ENCODE peak calls at places on chromosomes 5 and 9, in four cellular contexts. E is A549, X is astrocyte, N is neural progenitor cell. Y is an unnamed sample. For H3K4me1, the result is how much of the 10 kb centered on the place peaks cover.

GRCh38 chr9:109451311-109452025 is 46.6 kb downstream of the PTPN3 start:
- DNase-seq in E (no peak), X (no peak), N (peak), Y (no peak)

GRCh38 chr5:72460413-72460812 is 46.8 kb downstream of the ZNF366 start:
- DNase-seq in E (no peak), X (no peak), N (no peak), Y (no peak)

GRCh38 chr5:68122439-68122906 is 93.1 kb upstream of the PIK3R1 start:
- DNase-seq in E (no peak), X (no peak), N (no peak), Y (peak)

GRCh38 chr5:171367424-171368370 is 20.0 kb upstream of the NPM1 start:
- DNase-seq in E (no peak), X (peak), N (no peak), Y (no peak)

GRCh38 chr9:104572612-104573011 is 3.6 kb downstream of the OR13C8 start:
- DNase-seq in E (no peak), X (no peak), N (no peak), Y (no peak)

GRCh38 chr9:1366300-1366699 is 316.1 kb downstream of the DMRT2 start:
- DNase-seq in E (no peak), X (no peak), N (no peak), Y (no peak)

GRCh38 chr9:124369236-124369797 is 45.9 kb downstream of the PSMB7 start:
- DNase-seq in E (no peak), X (no peak), N (no peak), Y (no peak)

GRCh38 chr5:94471496-94471895 is 146.9 kb downstream of the KIAA0825 start:
- DNase-seq in E (no peak), X (peak), N (no peak), Y (no peak)

GRCh38 chr9:98686961-98687855 is 21.5 kb downstream of the GABBR2 start:
- DNase-seq in E (no peak), X (no peak), N (no peak), Y (no peak)

GRCh38 chr5:39076757-39077475 is 2.7 kb upstream of the RICTOR start:
- DNase-seq in E (peak), X (peak), N (no peak), Y (no peak)

GRCh38 chr5:95219411-95219810 is 65.5 kb downstream of the MCTP1 start:
- DNase-seq in E (no peak), X (no peak), N (peak), Y (no peak)

GRCh38 chr5:72633649-72634048 is 126.4 kb upstream of the ZNF366 start:
- DNase-seq in E (no peak), X (peak), N (no peak), Y (no peak)

GRCh38 chr9:13380903-13381302 is 101.4 kb upstream of the MPDZ start:
- DNase-seq in E (no peak), X (no peak), N (no peak), Y (no peak)

GRCh38 chr9:25733336-25733982 is 55.2 kb upstream of the TUSC1 start:
- DNase-seq in E (no peak), X (no peak), N (no peak), Y (no peak)

GRCh38 chr9:95815961-95816360 is 59.5 kb upstream of the ERCC6L2 start:
- DNase-seq in E (no peak), X (no peak), N (no peak), Y (no peak)

GRCh38 chr9:9079473-9079872 is 1279.9 kb upstream of the DMAC1 start:
- DNase-seq in E (no peak), X (no peak), N (no peak), Y (no peak)
- TF ChIP-seq CTCF in E (no peak), X (no peak), N (no peak), Y (no peak)

GRCh38 chr9:136054798-136055714 is 40.0 kb downstream of the NACC2 start:
- DNase-seq in E (no peak), X (no peak), N (no peak), Y (no peak)

GRCh38 chr9:136052433-136052880 is 42.6 kb downstream of the NACC2 start:
- DNase-seq in E (peak), X (no peak), N (peak), Y (peak)

GRCh38 chr9:136054146-136054545 is 40.9 kb downstream of the NACC2 start:
- DNase-seq in E (no peak), X (no peak), N (no peak), Y (no peak)

GRCh38 chr9:136052991-136053756 is 41.9 kb downstream of the NACC2 start:
- DNase-seq in E (no peak), X (no peak), N (peak), Y (no peak)

GRCh38 chr9:136053757-136054142 is 41.3 kb downstream of the NACC2 start:
- DNase-seq in E (no peak), X (no peak), N (no peak), Y (no peak)
- H3K4me1 ChIP-seq in E (half or more), X (under half), N (under half), Y (under half)

GRCh38 chr5:176646049-176646706 is 1.1 kb upstream of the TSPAN17 start:
- DNase-seq in E (no peak), X (no peak), N (no peak), Y (no peak)
- H3K4me3 ChIP-seq in E (peak), X (no peak), N (no peak), Y (peak)

DNA sequence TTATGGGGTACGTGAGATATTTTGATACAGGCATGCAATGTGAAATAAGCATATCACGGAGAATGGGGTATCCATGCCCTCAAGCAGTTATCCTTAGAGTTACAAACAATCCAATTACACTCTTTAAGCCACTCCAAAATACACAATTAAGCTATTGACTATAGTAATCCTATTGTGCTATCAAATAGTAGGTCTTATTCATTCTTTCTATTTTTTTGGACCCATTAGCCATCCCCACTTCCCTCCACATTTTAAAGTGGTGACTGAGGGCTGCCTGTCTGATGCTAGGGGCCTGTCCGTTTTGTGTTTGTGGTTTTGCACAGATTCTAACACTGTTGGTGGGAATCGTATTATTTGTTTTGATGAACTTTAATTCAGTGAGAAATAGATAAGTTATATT is 129.7 kb upstream of the DHFR start:
- DNase-seq in E (no peak), X (no peak), N (no peak), Y (no peak)
- TF ChIP-seq CTCF in E (no peak), X (no peak), N (no peak), Y (no peak)

Y was measured in colonic mucosa.